ENCODE peak calls at places on chromosomes 13 and 19, in eight cellular contexts. A, I, D, F, Y, U, L and M are unnamed samples.

GRCh38 chr19:43337737-43338136 is 15.7 kb upstream of the CD177 start:
- DNase-seq in A (no peak), I (no peak), D (no peak), F (no peak), Y (no peak), U (no peak), L (no peak), M (no peak)

GRCh38 chr19:15368051-15368632 is 11.4 kb downstream of the AKAP8 start:
- DNase-seq in A (no peak), I (no peak), D (no peak), F (no peak), Y (no peak), U (no peak), L (no peak), M (no peak)

GRCh38 chr13:99027260-99027659 is 49.4 kb upstream of the DOCK9 start:
- DNase-seq in A (no peak), I (no peak), D (no peak), F (no peak), Y (peak; percentile 25), U (no peak), L (no peak), M (no peak)

GRCh38 chr13:33331962-33332361 is 46.4 kb upstream of the STARD13 start:
- DNase-seq in A (no peak), I (no peak), D (no peak), F (no peak), Y (no peak), U (no peak), L (no peak), M (no peak)

GRCh38 chr19:55528030-55528801 is 8.7 kb downstream of the SBK2 start:
- DNase-seq in A (peak; percentile 30), I (no peak), D (no peak), F (no peak), Y (no peak), U (no peak), L (peak; percentile 79), M (peak; percentile 89)

GRCh38 chr13:74575729-74576125 is 441.5 kb upstream of the KLF12 start:
- DNase-seq in A (no peak), I (peak; percentile 92), D (no peak), F (no peak), Y (no peak), U (peak; percentile 43), L (no peak), M (peak; percentile 93)

GRCh38 chr13:31749929-31750328 is 10.6 kb downstream of the RXFP2 start:
- DNase-seq in A (no peak), I (no peak), D (no peak), F (no peak), Y (peak; percentile 60), U (peak; percentile 91), L (no peak), M (no peak)

GRCh38 chr19:12953456-12954149 is 3.4 kb downstream of the GADD45GIP1 start:
- DNase-seq in A (no peak), I (no peak), D (no peak), F (no peak), Y (no peak), U (no peak), L (no peak), M (no peak)

GRCh38 chr13:93700115-93700514 is 473.5 kb downstream of the GPC6 start:
- DNase-seq in A (no peak), I (no peak), D (no peak), F (no peak), Y (no peak), U (no peak), L (peak; percentile 15), M (no peak)

GRCh38 chr13:65553328-65553727 is 1676.8 kb downstream of the PCDH9 start:
- DNase-seq in A (no peak), I (no peak), D (no peak), F (no peak), Y (no peak), U (no peak), L (no peak), M (no peak)

GRCh38 chr19:56670401-56670960 is 1.1 kb downstream of the ZNF835 start:
- DNase-seq in A (no peak), I (no peak), D (no peak), F (no peak), Y (no peak), U (no peak), L (no peak), M (no peak)

GRCh38 chr13:28551498-28551895 is 56.6 kb upstream of the FLT1 start:
- DNase-seq in A (no peak), I (no peak), D (no peak), F (no peak), Y (no peak), U (no peak), L (no peak), M (no peak)

GRCh38 chr19:55441692-55442321 is 1.3 kb downstream of the SHISA7 start:
- DNase-seq in A (no peak), I (no peak), D (no peak), F (no peak), Y (no peak), U (no peak), L (no peak), M (peak; percentile 79)